ENCODE peak calls at places on chromosomes 12 and 14, in ten cellular contexts. One of them, this sample, is unnamed.

GRCh38 chr14:32545109-32545857 is 216.2 kb downstream of the AKAP6 start:
- DNase-seq in IMR-90: no peak
- DNase-seq in sigmoid colon: no peak
- DNase-seq in progenitor cell of endocrine pancreas: no peak
- DNase-seq in suprapubic skin: no peak
- DNase-seq in vagina: no peak
- DNase-seq in cardiac fibroblast: peak
- DNase-seq in thoracic aorta: no peak
- DNase-seq in astrocyte of the spinal cord: no peak
- DNase-seq in mucosa of descending colon: no peak
- DNase-seq in this sample: no peak

GRCh38 chr14:98959958-98960616 is 311.9 kb downstream of the BCL11B start:
- DNase-seq in progenitor cell of endocrine pancreas: no peak
- DNase-seq in astrocyte of the spinal cord: no peak
- DNase-seq in sigmoid colon: peak
- DNase-seq in thoracic aorta: no peak
- DNase-seq in cardiac fibroblast: no peak
- DNase-seq in suprapubic skin: no peak
- DNase-seq in vagina: peak
- DNase-seq in IMR-90: no peak
- DNase-seq in mucosa of descending colon: no peak
- DNase-seq in this sample: peak

GRCh38 chr12:22577667-22578066 is 33.3 kb upstream of the C2CD5 start:
- DNase-seq in cardiac fibroblast: no peak
- DNase-seq in sigmoid colon: no peak
- DNase-seq in IMR-90: peak
- DNase-seq in astrocyte of the spinal cord: no peak
- DNase-seq in suprapubic skin: no peak
- DNase-seq in vagina: no peak
- DNase-seq in thoracic aorta: no peak
- DNase-seq in progenitor cell of endocrine pancreas: no peak
- DNase-seq in mucosa of descending colon: no peak
- DNase-seq in this sample: no peak

GRCh38 chr12:51028126-51028810 is 2.1 kb upstream of the SLC11A2 start:
- DNase-seq in astrocyte of the spinal cord: peak
- DNase-seq in IMR-90: peak
- DNase-seq in mucosa of descending colon: peak
- DNase-seq in cardiac fibroblast: peak
- DNase-seq in thoracic aorta: no peak
- DNase-seq in progenitor cell of endocrine pancreas: no peak
- DNase-seq in suprapubic skin: no peak
- DNase-seq in sigmoid colon: no peak
- DNase-seq in vagina: no peak
- DNase-seq in this sample: peak

GRCh38 chr12:1594045-1594294 is 411 bp downstream of the FBXL14 start:
- DNase-seq in progenitor cell of endocrine pancreas: peak
- DNase-seq in cardiac fibroblast: peak
- DNase-seq in thoracic aorta: no peak
- DNase-seq in vagina: no peak
- DNase-seq in IMR-90: no peak
- DNase-seq in mucosa of descending colon: no peak
- DNase-seq in sigmoid colon: peak
- DNase-seq in suprapubic skin: no peak
- DNase-seq in astrocyte of the spinal cord: peak
- DNase-seq in this sample: no peak

GRCh38 chr14:100554082-100554677 is 33.0 kb downstream of the BEGAIN start:
- DNase-seq in thoracic aorta: no peak
- DNase-seq in mucosa of descending colon: peak
- DNase-seq in progenitor cell of endocrine pancreas: no peak
- DNase-seq in astrocyte of the spinal cord: no peak
- DNase-seq in vagina: no peak
- DNase-seq in sigmoid colon: no peak
- DNase-seq in suprapubic skin: peak
- DNase-seq in cardiac fibroblast: peak
- DNase-seq in IMR-90: no peak
- DNase-seq in this sample: peak

GRCh38 chr12:43210437-43211197 is 341.4 kb downstream of the ADAMTS20 start:
- DNase-seq in astrocyte of the spinal cord: peak
- DNase-seq in sigmoid colon: no peak
- DNase-seq in vagina: no peak
- DNase-seq in suprapubic skin: no peak
- DNase-seq in mucosa of descending colon: no peak
- DNase-seq in progenitor cell of endocrine pancreas: no peak
- DNase-seq in thoracic aorta: no peak
- DNase-seq in IMR-90: peak
- DNase-seq in cardiac fibroblast: peak
- DNase-seq in this sample: no peak

GRCh38 chr12:121117226-121117777 is 15.4 kb upstream of the P2RX7 start:
- DNase-seq in mucosa of descending colon: no peak
- DNase-seq in progenitor cell of endocrine pancreas: no peak
- DNase-seq in sigmoid colon: no peak
- DNase-seq in thoracic aorta: no peak
- DNase-seq in astrocyte of the spinal cord: no peak
- DNase-seq in IMR-90: no peak
- DNase-seq in suprapubic skin: no peak
- DNase-seq in cardiac fibroblast: no peak
- DNase-seq in vagina: no peak
- DNase-seq in this sample: no peak

GRCh38 chr12:57216014-57216891 is at the start of gene NXPH4:
- DNase-seq in astrocyte of the spinal cord: no peak
- DNase-seq in IMR-90: no peak
- DNase-seq in vagina: no peak
- DNase-seq in sigmoid colon: no peak
- DNase-seq in cardiac fibroblast: no peak
- DNase-seq in mucosa of descending colon: peak
- DNase-seq in thoracic aorta: no peak
- DNase-seq in progenitor cell of endocrine pancreas: no peak
- DNase-seq in suprapubic skin: peak
- DNase-seq in this sample: no peak

GRCh38 chr12:96237465-96238077 is 43.4 kb downstream of the ELK3 start:
- DNase-seq in vagina: no peak
- DNase-seq in suprapubic skin: peak
- DNase-seq in thoracic aorta: peak
- DNase-seq in cardiac fibroblast: peak
- DNase-seq in mucosa of descending colon: no peak
- DNase-seq in progenitor cell of endocrine pancreas: no peak
- DNase-seq in sigmoid colon: peak
- DNase-seq in IMR-90: peak
- DNase-seq in astrocyte of the spinal cord: peak
- DNase-seq in this sample: peak

GRCh38 chr14:55212611-55213010 is 21.2 kb upstream of the DLGAP5 start:
- DNase-seq in progenitor cell of endocrine pancreas: no peak
- DNase-seq in thoracic aorta: no peak
- DNase-seq in suprapubic skin: no peak
- DNase-seq in IMR-90: no peak
- DNase-seq in astrocyte of the spinal cord: no peak
- DNase-seq in vagina: no peak
- DNase-seq in cardiac fibroblast: no peak
- DNase-seq in sigmoid colon: no peak
- DNase-seq in mucosa of descending colon: no peak
- DNase-seq in this sample: no peak

DNA sequence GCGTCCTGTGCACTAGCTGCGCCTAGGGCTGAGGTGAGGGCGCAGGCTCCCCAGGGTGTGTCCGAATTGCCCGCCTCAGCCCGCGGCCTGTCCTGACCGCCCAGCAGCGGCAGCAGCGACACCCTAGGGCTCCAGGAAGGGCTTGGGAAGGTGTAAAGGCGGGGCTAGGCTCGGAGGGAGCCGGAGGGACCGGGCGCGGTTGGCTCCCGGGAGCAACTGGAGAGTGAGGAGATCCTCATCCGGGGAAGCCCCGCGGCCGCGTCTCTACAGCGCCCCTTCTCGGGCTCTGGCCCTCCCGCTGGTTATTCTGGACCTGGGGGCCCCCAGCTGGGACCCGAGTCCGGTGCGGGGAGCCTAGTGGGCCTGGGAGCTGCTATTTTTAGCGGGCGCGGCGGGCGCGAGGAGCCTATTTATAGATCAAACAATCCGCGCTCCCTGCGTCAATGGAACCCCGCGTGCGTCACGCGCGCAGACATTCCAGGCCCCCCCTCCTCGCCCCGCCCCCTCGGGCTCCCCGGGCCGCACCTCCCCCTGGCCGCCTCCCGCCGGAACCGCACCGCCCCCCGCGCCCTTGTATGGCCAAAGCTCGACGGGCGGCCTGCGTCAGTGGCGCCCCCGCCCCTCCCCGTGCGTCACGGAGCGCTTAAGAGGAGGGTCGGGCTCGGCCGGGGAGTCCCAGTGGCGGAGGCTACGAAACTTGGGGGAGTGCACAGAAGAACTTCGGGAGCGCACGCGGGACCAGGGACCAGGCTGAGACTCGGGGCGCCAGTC is at the start of gene NR4A1:
- DNase-seq in mucosa of descending colon: peak
- DNase-seq in progenitor cell of endocrine pancreas: peak
- DNase-seq in vagina: no peak
- DNase-seq in thoracic aorta: peak
- DNase-seq in suprapubic skin: peak
- DNase-seq in cardiac fibroblast: peak
- DNase-seq in IMR-90: peak
- DNase-seq in sigmoid colon: peak
- DNase-seq in astrocyte of the spinal cord: peak
- DNase-seq in this sample: peak
- TF ChIP-seq CTCF in mucosa of descending colon: peak
- TF ChIP-seq CTCF in progenitor cell of endocrine pancreas: no peak
- TF ChIP-seq CTCF in vagina: no peak
- TF ChIP-seq CTCF in thoracic aorta: no peak
- TF ChIP-seq CTCF in suprapubic skin: peak
- TF ChIP-seq CTCF in cardiac fibroblast: peak
- TF ChIP-seq CTCF in IMR-90: peak
- TF ChIP-seq CTCF in sigmoid colon: no peak
- TF ChIP-seq CTCF in astrocyte of the spinal cord: peak
- TF ChIP-seq CTCF in this sample: no peak

GRCh38 chr12:131787143-131787660 is 41.0 kb upstream of the MMP17 start:
- DNase-seq in mucosa of descending colon: no peak
- DNase-seq in cardiac fibroblast: no peak
- DNase-seq in vagina: no peak
- DNase-seq in sigmoid colon: no peak
- DNase-seq in thoracic aorta: no peak
- DNase-seq in progenitor cell of endocrine pancreas: no peak
- DNase-seq in astrocyte of the spinal cord: no peak
- DNase-seq in suprapubic skin: no peak
- DNase-seq in IMR-90: no peak
- DNase-seq in this sample: no peak
- TF ChIP-seq CTCF in mucosa of descending colon: no peak
- TF ChIP-seq CTCF in cardiac fibroblast: no peak
- TF ChIP-seq CTCF in vagina: no peak
- TF ChIP-seq CTCF in sigmoid colon: no peak
- TF ChIP-seq CTCF in thoracic aorta: no peak
- TF ChIP-seq CTCF in progenitor cell of endocrine pancreas: no peak
- TF ChIP-seq CTCF in astrocyte of the spinal cord: no peak
- TF ChIP-seq CTCF in suprapubic skin: no peak
- TF ChIP-seq CTCF in IMR-90: no peak
- TF ChIP-seq CTCF in this sample: no peak

DNA sequence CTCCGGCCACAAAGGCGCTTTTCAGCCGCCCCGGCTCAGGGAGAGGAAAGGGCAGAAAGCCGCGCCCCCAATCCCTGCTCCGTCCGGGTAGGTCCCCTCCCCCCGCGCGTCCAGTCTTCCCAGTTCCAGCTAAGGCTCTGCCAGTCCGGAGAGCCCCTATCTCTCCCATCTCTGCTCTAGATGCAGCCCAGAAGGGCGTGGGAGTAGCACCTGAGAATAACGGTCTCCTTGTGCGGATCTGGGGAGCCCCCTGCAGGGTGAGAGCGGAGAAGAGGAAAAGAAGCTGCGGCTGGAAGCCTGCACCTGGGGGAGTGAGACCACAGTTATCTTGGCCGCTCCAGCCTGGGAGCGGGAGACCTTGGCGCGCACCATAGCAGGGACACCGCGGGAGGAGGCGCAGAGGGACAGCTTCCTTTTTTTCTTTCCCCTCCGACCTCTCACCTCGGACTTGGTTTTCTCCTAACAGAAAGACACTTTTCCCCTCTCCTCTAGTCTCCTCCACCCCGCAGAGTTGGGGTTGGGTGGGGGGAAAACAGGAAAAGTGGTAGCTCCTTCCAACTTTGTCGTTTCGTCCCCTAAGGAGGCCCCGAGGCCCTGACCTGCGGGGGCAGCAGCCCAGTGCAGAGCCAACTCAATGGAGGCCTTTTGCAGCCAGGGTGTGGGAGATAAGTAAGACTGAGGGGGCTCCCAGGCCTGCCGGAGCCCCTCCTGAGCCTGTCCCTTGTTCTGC is 2.4 kb downstream of the DHH start:
- DNase-seq in thoracic aorta: no peak
- DNase-seq in cardiac fibroblast: no peak
- DNase-seq in progenitor cell of endocrine pancreas: peak
- DNase-seq in sigmoid colon: no peak
- DNase-seq in mucosa of descending colon: no peak
- DNase-seq in IMR-90: peak
- DNase-seq in suprapubic skin: no peak
- DNase-seq in vagina: no peak
- DNase-seq in astrocyte of the spinal cord: peak
- DNase-seq in this sample: no peak
- TF ChIP-seq CTCF in thoracic aorta: peak
- TF ChIP-seq CTCF in cardiac fibroblast: peak
- TF ChIP-seq CTCF in progenitor cell of endocrine pancreas: peak
- TF ChIP-seq CTCF in sigmoid colon: peak
- TF ChIP-seq CTCF in mucosa of descending colon: no peak
- TF ChIP-seq CTCF in IMR-90: peak
- TF ChIP-seq CTCF in suprapubic skin: peak
- TF ChIP-seq CTCF in vagina: no peak
- TF ChIP-seq CTCF in astrocyte of the spinal cord: peak
- TF ChIP-seq CTCF in this sample: no peak

GRCh38 chr14:104765517-104765916 is 12.6 kb downstream of the SIVA1 start:
- DNase-seq in sigmoid colon: no peak
- DNase-seq in progenitor cell of endocrine pancreas: no peak
- DNase-seq in astrocyte of the spinal cord: no peak
- DNase-seq in thoracic aorta: no peak
- DNase-seq in mucosa of descending colon: no peak
- DNase-seq in IMR-90: no peak
- DNase-seq in vagina: no peak
- DNase-seq in cardiac fibroblast: no peak
- DNase-seq in suprapubic skin: no peak
- DNase-seq in this sample: no peak
- TF ChIP-seq CTCF in sigmoid colon: no peak
- TF ChIP-seq CTCF in progenitor cell of endocrine pancreas: no peak
- TF ChIP-seq CTCF in astrocyte of the spinal cord: no peak
- TF ChIP-seq CTCF in thoracic aorta: no peak
- TF ChIP-seq CTCF in mucosa of descending colon: no peak
- TF ChIP-seq CTCF in IMR-90: no peak
- TF ChIP-seq CTCF in vagina: no peak
- TF ChIP-seq CTCF in cardiac fibroblast: no peak
- TF ChIP-seq CTCF in suprapubic skin: no peak
- TF ChIP-seq CTCF in this sample: no peak

GRCh38 chr12:115024531-115024930 is 340.6 kb upstream of the TBX3 start:
- DNase-seq in astrocyte of the spinal cord: no peak
- DNase-seq in IMR-90: no peak
- DNase-seq in progenitor cell of endocrine pancreas: no peak
- DNase-seq in thoracic aorta: no peak
- DNase-seq in suprapubic skin: no peak
- DNase-seq in sigmoid colon: no peak
- DNase-seq in mucosa of descending colon: no peak
- DNase-seq in cardiac fibroblast: no peak
- DNase-seq in vagina: no peak
- DNase-seq in this sample: no peak
- TF ChIP-seq CTCF in astrocyte of the spinal cord: no peak
- TF ChIP-seq CTCF in IMR-90: no peak
- TF ChIP-seq CTCF in progenitor cell of endocrine pancreas: no peak
- TF ChIP-seq CTCF in thoracic aorta: no peak
- TF ChIP-seq CTCF in suprapubic skin: no peak
- TF ChIP-seq CTCF in sigmoid colon: no peak
- TF ChIP-seq CTCF in mucosa of descending colon: no peak
- TF ChIP-seq CTCF in cardiac fibroblast: no peak
- TF ChIP-seq CTCF in vagina: no peak
- TF ChIP-seq CTCF in this sample: no peak